ENCODE peak calls at places on chromosomes 16 and 17, in four cellular contexts. T is GM20000, H is fibroblast of lung, W is Peyer's patch. Q is an unnamed sample.

GRCh38 chr16:47592232-47592631 is 131.1 kb downstream of the PHKB start:
- DNase-seq in T (no peak), W (no peak), H (no peak), Q (no peak)

GRCh38 chr16:25950586-25951201 is 258.9 kb downstream of the HS3ST4 start:
- DNase-seq in H (no peak), T (no peak), W (no peak), Q (no peak)

GRCh38 chr16:83552193-83552592 is 255.6 kb upstream of the HSBP1 start:
- DNase-seq in W (no peak), T (no peak), H (peak; percentile 1), Q (no peak)

GRCh38 chr16:1333149-1333812 is at the start of gene BAIAP3:
- DNase-seq in H (no peak), T (peak; percentile 89), W (peak; percentile 72), Q (peak; percentile 77)

GRCh38 chr16:86080982-86081381 is 182.0 kb downstream of the IRF8 start:
- DNase-seq in W (no peak), H (no peak), T (no peak), Q (no peak)

GRCh38 chr17:7177954-7178477 is 1.2 kb downstream of the ASGR1 start:
- DNase-seq in W (no peak), T (no peak), H (no peak), Q (no peak)

GRCh38 chr16:11256657-11257130 is 690 bp upstream of the SOCS1 start:
- DNase-seq in T (no peak), W (peak; percentile 83), H (peak; percentile 55), Q (no peak)

GRCh38 chr16:14050297-14051027 is 20.7 kb upstream of the MRTFB start:
- DNase-seq in T (no peak), W (no peak), H (no peak), Q (no peak)

GRCh38 chr16:8109510-8110369 is 480.6 kb downstream of the TMEM114 start:
- DNase-seq in W (no peak), H (no peak), T (no peak), Q (no peak)

GRCh38 chr16:71448274-71448866 is 6.5 kb upstream of the TLE7 start:
- DNase-seq in W (no peak), T (no peak), H (no peak), Q (no peak)

GRCh38 chr16:85172465-85173071 is 60.3 kb upstream of the CIBAR2 start:
- DNase-seq in T (peak; percentile 56), W (no peak), H (peak; percentile 49), Q (no peak)

GRCh38 chr17:75552847-75553552 is 27.5 kb downstream of the LLGL2 start:
- DNase-seq in H (no peak), W (no peak), T (no peak), Q (no peak)

GRCh38 chr17:57606111-57606875 is 138.8 kb downstream of the CCDC182 start:
- DNase-seq in H (no peak), T (no peak), W (no peak), Q (no peak)

GRCh38 chr17:57605734-57606105 is 139.4 kb downstream of the CCDC182 start:
- DNase-seq in W (no peak), H (no peak), T (no peak), Q (no peak)

GRCh38 chr17:57603978-57604377 is 141.1 kb downstream of the CCDC182 start:
- DNase-seq in W (no peak), T (no peak), H (no peak), Q (no peak)

GRCh38 chr17:57603541-57603940 is 141.6 kb downstream of the CCDC182 start:
- DNase-seq in W (no peak), T (no peak), H (no peak), Q (no peak)

DNA sequence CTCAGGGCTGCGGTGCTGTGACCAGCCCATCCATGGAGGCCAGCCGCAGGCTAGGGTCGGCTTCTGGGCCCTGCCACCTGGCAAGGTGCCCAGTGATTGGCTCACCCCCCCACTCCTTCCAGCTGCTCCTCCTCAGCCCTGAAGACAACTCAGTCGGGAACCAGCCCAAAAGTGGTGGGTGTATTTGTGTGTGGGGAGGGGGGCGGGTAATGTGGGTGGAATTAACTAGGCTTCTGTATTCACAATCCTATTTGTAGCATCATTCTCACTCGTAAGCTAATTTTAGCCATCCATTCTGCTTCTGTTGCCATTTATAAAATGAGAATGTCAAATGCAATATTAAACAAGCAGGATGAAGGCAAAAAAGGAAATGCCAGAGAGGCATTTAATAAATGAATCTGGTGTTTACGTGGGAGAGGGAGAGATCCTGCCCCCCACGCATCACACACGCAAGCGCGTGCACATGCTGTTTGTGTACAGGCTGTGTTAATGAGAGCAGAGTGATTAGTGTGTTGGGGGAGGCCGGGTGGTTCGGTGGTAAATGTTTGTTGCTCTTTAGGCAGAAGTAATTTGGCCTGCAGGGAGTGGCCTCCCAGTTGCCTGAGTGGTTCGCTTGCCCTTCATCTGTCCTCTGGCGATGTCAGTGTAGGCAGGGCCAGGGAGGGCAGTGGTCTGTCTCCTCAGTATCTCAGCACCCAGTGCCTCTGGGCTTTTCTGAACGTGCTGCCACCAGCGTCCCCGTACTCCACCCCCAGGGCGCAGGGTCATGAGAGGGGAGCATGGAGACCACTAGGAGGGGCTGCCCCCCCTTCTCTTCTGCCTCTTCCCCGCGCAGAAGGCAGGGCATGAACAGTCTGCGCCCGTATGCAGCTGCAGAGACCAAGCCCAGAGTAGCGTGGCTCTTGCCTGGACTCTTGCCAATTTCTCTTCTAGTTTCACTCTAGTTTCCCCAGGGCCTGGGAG is 140.0 kb downstream of the CCDC182 start:
- DNase-seq in T (peak; percentile 56), H (peak; percentile 74), W (no peak), Q (peak; percentile 66)
- TF ChIP-seq CTCF in T (no peak), H (peak; percentile 2), W (no peak), Q (peak; percentile 29)

GRCh38 chr17:21031756-21032396 is 10.9 kb downstream of the USP22 start:
- DNase-seq in W (no peak), T (no peak), H (peak; percentile 34), Q (no peak)

GRCh38 chr17:21036361-21036881 is 6.4 kb downstream of the USP22 start:
- DNase-seq in T (no peak), W (no peak), H (no peak), Q (no peak)

GRCh38 chr17:21030375-21030774 is 12.4 kb downstream of the USP22 start:
- DNase-seq in H (no peak), W (no peak), T (no peak), Q (no peak)

GRCh38 chr17:21034350-21035235 is 8.2 kb downstream of the USP22 start:
- DNase-seq in H (peak; percentile 61), T (no peak), W (no peak), Q (no peak)

GRCh38 chr17:21033350-21033749 is 9.5 kb downstream of the USP22 start:
- DNase-seq in H (peak; percentile 39), T (no peak), W (no peak), Q (no peak)
- TF ChIP-seq CTCF in H (no peak), T (no peak), W (no peak), Q (no peak)

GRCh38 chr17:41578538-41578937 is 6.7 kb upstream of the KRT9 start:
- DNase-seq in T (no peak), H (no peak), W (no peak), Q (no peak)

GRCh38 chr17:41580651-41581365 is 5.9 kb downstream of the KRT14 start:
- DNase-seq in W (no peak), H (no peak), T (no peak), Q (no peak)

GRCh38 chr17:41580244-41580575 is 6.5 kb downstream of the KRT14 start:
- DNase-seq in H (no peak), T (no peak), W (no peak), Q (no peak)

GRCh38 chr17:41578971-41579370 is 7.1 kb upstream of the KRT9 start:
- DNase-seq in T (no peak), W (no peak), H (no peak), Q (no peak)

DNA sequence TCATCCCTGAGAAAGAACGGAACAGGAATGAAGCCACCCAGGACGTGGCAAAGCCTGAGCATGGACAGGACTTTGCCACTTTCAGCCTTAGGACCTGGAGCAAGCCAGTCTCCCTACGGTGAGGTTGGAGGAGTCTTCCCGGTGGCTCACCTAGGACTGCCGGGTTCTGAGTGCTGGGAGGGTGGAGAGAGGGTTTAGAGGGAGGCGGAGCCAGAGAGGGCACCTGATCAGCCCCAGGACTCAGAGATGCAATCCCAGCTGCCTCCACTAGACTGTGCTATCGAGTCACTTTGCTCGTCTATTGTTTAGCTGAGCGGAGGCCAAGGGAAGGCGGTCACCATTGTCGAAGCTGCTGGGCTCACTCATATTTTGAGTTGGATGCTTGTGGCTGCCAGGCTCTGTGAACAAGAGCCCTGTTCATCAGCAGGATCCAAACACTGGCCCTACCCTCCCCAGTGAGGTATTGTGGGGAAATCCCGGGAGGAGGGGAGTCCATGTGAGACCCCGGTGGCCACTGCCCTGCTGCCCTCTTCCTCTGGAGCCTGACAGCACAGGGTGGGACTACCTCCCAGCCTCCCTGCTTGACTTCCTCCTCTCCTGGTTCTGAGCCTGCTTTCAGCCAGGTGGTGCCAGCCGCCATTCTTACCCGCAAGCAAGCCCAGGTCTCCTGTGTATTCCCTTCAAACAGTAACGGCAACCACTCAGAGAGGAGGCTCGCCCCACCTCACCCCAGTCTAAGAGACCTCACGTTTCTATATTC is 7.0 kb downstream of the KRT14 start:
- DNase-seq in T (peak; percentile 91), W (peak; percentile 91), H (peak; percentile 61), Q (peak; percentile 87)
- TF ChIP-seq CTCF in T (peak; percentile 65), W (no peak), H (peak; percentile 91), Q (peak; percentile 48)

GRCh38 chr16:4805231-4805630 is 2.8 kb upstream of the ROGDI start:
- DNase-seq in W (no peak), T (no peak), H (no peak), Q (no peak)
- TF ChIP-seq CTCF in W (no peak), T (no peak), H (no peak), Q (no peak)